ENCODE peak calls at places on chromosomes 12 and 14, in four cellular contexts. U is breast epithelium, E is H1, I is tibial nerve. M is an unnamed sample.

GRCh38 chr12:50221228-50222008 is 54.2 kb upstream of the CERS5 start:
- DNase-seq in U (no peak), E (no peak), I (peak), M (no peak)

GRCh38 chr14:37170237-37170636 is 2.2 kb downstream of the SLC25A21 start:
- DNase-seq in U (no peak), E (no peak), I (no peak), M (no peak)

GRCh38 chr14:84128025-84128424 is 1401.9 kb upstream of the FLRT2 start:
- DNase-seq in U (no peak), E (no peak), I (no peak), M (no peak)

GRCh38 chr12:79689041-79689476 is 1.7 kb downstream of the PAWR start:
- DNase-seq in U (no peak), E (no peak), I (no peak), M (no peak)

GRCh38 chr12:26746315-26746714 is 86.7 kb downstream of the ITPR2 start:
- DNase-seq in U (no peak), E (no peak), I (no peak), M (no peak)

GRCh38 chr12:130375888-130376287 is 38.2 kb downstream of the PIWIL1 start:
- DNase-seq in U (no peak), E (no peak), I (no peak), M (no peak)

GRCh38 chr12:114313910-114314309 is 92.0 kb downstream of the TBX5 start:
- DNase-seq in U (no peak), E (no peak), I (no peak), M (no peak)

GRCh38 chr12:49868952-49869815 is 26.3 kb upstream of the BCDIN3D start:
- DNase-seq in U (peak), E (no peak), I (peak), M (peak)

GRCh38 chr12:130254476-130255276 is 83.0 kb upstream of the PIWIL1 start:
- DNase-seq in U (peak), E (no peak), I (no peak), M (no peak)

GRCh38 chr14:55712505-55712904 is 132.5 kb downstream of the KTN1 start:
- DNase-seq in U (no peak), E (no peak), I (no peak), M (no peak)

GRCh38 chr12:67592228-67593011 is 56.1 kb upstream of the DYRK2 start:
- DNase-seq in U (no peak), E (no peak), I (no peak), M (no peak)

GRCh38 chr14:32258574-32258973 is 55.5 kb upstream of the RNU6-8 start:
- DNase-seq in U (no peak), E (no peak), I (no peak), M (no peak)

GRCh38 chr12:100141666-100141997 is 1.0 kb downstream of the BLTP3B start:
- DNase-seq in U (no peak), E (no peak), I (peak), M (peak)

GRCh38 chr14:68703093-68703492 is 89.8 kb downstream of the ZFP36L1 start:
- DNase-seq in U (no peak), E (no peak), I (no peak), M (no peak)

GRCh38 chr12:5965950-5966383 is 20.9 kb upstream of the ANO2 start:
- DNase-seq in U (no peak), E (no peak), I (peak), M (no peak)

GRCh38 chr12:120158351-120158750 is 36.2 kb downstream of the GCN1 start:
- DNase-seq in U (no peak), E (no peak), I (no peak), M (no peak)

GRCh38 chr12:52442600-52443061 is 8.5 kb upstream of the KRT75 start:
- DNase-seq in U (peak), E (peak), I (no peak), M (no peak)

GRCh38 chr12:58465418-58465817 is 454.9 kb downstream of the LRIG3 start:
- DNase-seq in U (no peak), E (no peak), I (no peak), M (no peak)

GRCh38 chr12:116880213-116880816 is 926 bp downstream of the HRK start:
- DNase-seq in U (no peak), E (no peak), I (no peak), M (no peak)

GRCh38 chr12:67751376-67751928 is 102.9 kb downstream of the DYRK2 start:
- DNase-seq in U (no peak), E (no peak), I (no peak), M (no peak)

GRCh38 chr12:89492883-89493282 is 31.7 kb downstream of the GALNT4 start:
- DNase-seq in U (no peak), E (no peak), I (no peak), M (no peak)

GRCh38 chr12:89490922-89491321 is 33.7 kb downstream of the GALNT4 start:
- DNase-seq in U (no peak), E (no peak), I (no peak), M (no peak)

GRCh38 chr12:89494411-89495231 is 30.0 kb downstream of the GALNT4 start:
- DNase-seq in U (no peak), E (no peak), I (no peak), M (no peak)

GRCh38 chr12:89497005-89497404 is 27.6 kb downstream of the GALNT4 start:
- DNase-seq in U (no peak), E (no peak), I (peak), M (no peak)

GRCh38 chr12:89493650-89494302 is 30.8 kb downstream of the GALNT4 start:
- DNase-seq in U (no peak), E (no peak), I (no peak), M (no peak)
- TF ChIP-seq POLR2A in U (no peak), E (no peak), I (no peak), M (no peak)

GRCh38 chr12:112841891-112842290 is 50.3 kb downstream of the RPH3A start:
- DNase-seq in U (no peak), E (no peak), I (no peak), M (no peak)

GRCh38 chr12:112837629-112838191 is 46.2 kb downstream of the RPH3A start:
- DNase-seq in U (no peak), E (no peak), I (no peak), M (no peak)

GRCh38 chr12:112841240-112841639 is 49.7 kb downstream of the RPH3A start:
- DNase-seq in U (no peak), E (no peak), I (no peak), M (no peak)

GRCh38 chr12:112838731-112839130 is 47.2 kb downstream of the RPH3A start:
- DNase-seq in U (no peak), E (no peak), I (no peak), M (no peak)

DNA sequence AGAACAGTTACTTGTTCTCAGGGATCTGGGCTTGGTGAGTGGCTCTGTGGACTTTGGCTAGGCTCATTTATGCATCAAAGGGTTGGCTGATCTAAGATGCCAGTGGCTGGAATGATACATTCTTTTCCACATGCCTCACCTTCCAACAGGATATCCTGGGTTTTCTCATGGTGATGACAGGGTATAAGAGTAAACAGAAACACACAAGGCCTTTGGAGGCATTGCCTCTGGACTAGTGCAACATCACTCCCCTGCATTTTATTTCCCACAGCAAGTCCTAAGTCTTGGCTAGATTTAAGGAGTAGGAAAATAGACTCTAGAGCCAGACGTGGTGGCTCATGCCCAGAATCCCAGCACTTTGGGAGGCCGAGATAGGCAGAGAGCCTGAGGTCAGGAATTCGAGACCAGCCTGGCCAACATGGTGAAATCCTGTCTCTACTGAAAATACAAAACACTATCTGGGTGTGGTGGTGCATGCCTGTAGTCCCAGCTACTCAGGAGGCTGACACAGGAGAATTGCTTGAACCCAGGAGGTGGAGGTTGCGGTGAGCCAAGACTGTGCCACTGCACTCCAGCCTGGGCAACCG is 47.9 kb downstream of the RPH3A start:
- DNase-seq in U (no peak), E (no peak), I (no peak), M (no peak)
- TF ChIP-seq POLR2A in U (no peak), E (no peak), I (no peak), M (no peak)

GRCh38 chr12:56116267-56117081 is at the start of gene RPL41:
- DNase-seq in U (peak), E (no peak), I (peak), M (peak)
- TF ChIP-seq POLR2A in U (peak), E (peak), I (peak), M (peak)

GRCh38 chr12:62484234-62484633 is 17.6 kb downstream of the MON2 start:
- DNase-seq in U (no peak), E (no peak), I (no peak), M (no peak)
- TF ChIP-seq POLR2A in U (no peak), E (no peak), I (no peak), M (no peak)

GRCh38 chr12:93807354-93807753 is 130.2 kb downstream of the CRADD start:
- DNase-seq in U (no peak), E (no peak), I (no peak), M (no peak)
- TF ChIP-seq POLR2A in U (no peak), E (no peak), I (no peak), M (no peak)

M was measured in gastrocnemius medialis.